ENCODE peak calls at places on chromosome 17, in four cellular contexts. J, T, K and A are unnamed samples.
A peak's percentile ranks its signal among the peaks of the same experiment; 100 is the strongest.

GRCh38 chr17:20103454-20104448 is 94.6 kb downstream of the SPECC1 start:
- DNase-seq in J (no peak), T (no peak), K (no peak), A (no peak)

GRCh38 chr17:29645516-29646051 is 22.9 kb upstream of the CORO6 start:
- DNase-seq in J (no peak), T (no peak), K (peak; percentile 93), A (no peak)

GRCh38 chr17:55271223-55271571 is 6.4 kb downstream of the HLF start:
- DNase-seq in J (no peak), T (no peak), K (no peak), A (no peak)

GRCh38 chr17:7894866-7895265 is 6.3 kb downstream of the CHD3 start:
- DNase-seq in J (no peak), T (no peak), K (no peak), A (no peak)

GRCh38 chr17:10226930-10227695 is 28.7 kb upstream of the GAS7 start:
- DNase-seq in J (peak; percentile 64), T (no peak), K (peak; percentile 12), A (no peak)

GRCh38 chr17:16980813-16981731 is 9.2 kb upstream of the TNFRSF13B start:
- DNase-seq in J (no peak), T (no peak), K (peak; percentile 29), A (no peak)

GRCh38 chr17:8173056-8173870 is 2.9 kb downstream of the TMEM107 start:
- DNase-seq in J (peak; percentile 91), T (peak; percentile 60), K (peak; percentile 99), A (no peak)

GRCh38 chr17:82665891-82666290 is 17.6 kb upstream of the WDR45B start:
- DNase-seq in J (no peak), T (no peak), K (no peak), A (no peak)

GRCh38 chr17:12512712-12513355 is 152.9 kb upstream of the MYOCD start:
- DNase-seq in J (no peak), T (no peak), K (peak; percentile 55), A (no peak)

GRCh38 chr17:691423-691822 is 23.2 kb downstream of the VPS53 start:
- DNase-seq in J (no peak), T (no peak), K (peak; percentile 81), A (no peak)

GRCh38 chr17:3961564-3962047 is 2.6 kb downstream of the ATP2A3 start:
- DNase-seq in J (no peak), T (no peak), K (no peak), A (no peak)

GRCh38 chr17:68682913-68683312 is 81.7 kb upstream of the FAM20A start:
- DNase-seq in J (no peak), T (no peak), K (no peak), A (no peak)

GRCh38 chr17:77645441-77646430 is 312.8 kb upstream of the TNRC6C start:
- DNase-seq in J (no peak), T (peak; percentile 14), K (peak; percentile 5), A (no peak)

GRCh38 chr17:78560731-78561130 is 16.5 kb downstream of the DNAH17 start:
- DNase-seq in J (no peak), T (no peak), K (no peak), A (no peak)

GRCh38 chr17:30230596-30231125 is 4.8 kb downstream of the SLC6A4 start:
- DNase-seq in J (no peak), T (no peak), K (peak; percentile 22), A (no peak)

GRCh38 chr17:6561446-6561845 is 5.1 kb upstream of the PITPNM3 start:
- DNase-seq in J (no peak), T (no peak), K (no peak), A (no peak)

GRCh38 chr17:79363552-79364275 is 247.1 kb downstream of the RBFOX3 start:
- DNase-seq in J (no peak), T (no peak), K (no peak), A (no peak)

GRCh38 chr17:76025294-76025693 is 1.8 kb downstream of the EVPL start:
- DNase-seq in J (no peak), T (no peak), K (no peak), A (no peak)

GRCh38 chr17:6374271-6374691 is 60.6 kb downstream of the AIPL1 start:
- DNase-seq in J (no peak), T (no peak), K (no peak), A (no peak)

GRCh38 chr17:62781356-62781755 is 26.8 kb downstream of the MARCHF10 start:
- DNase-seq in J (no peak), T (no peak), K (peak; percentile 54), A (no peak)

GRCh38 chr17:63293310-63293709 is 152.8 kb downstream of the CYB561 start:
- DNase-seq in J (no peak), T (no peak), K (peak; percentile 82), A (no peak)

GRCh38 chr17:69175812-69176517 is 34.3 kb upstream of the ABCA6 start:
- DNase-seq in J (no peak), T (no peak), K (peak; percentile 96), A (no peak)

GRCh38 chr17:48486557-48486956 is 44.3 kb downstream of the HOXB1 start:
- DNase-seq in J (no peak), T (no peak), K (peak; percentile 98), A (no peak)

GRCh38 chr17:40448213-40448638 is 5.0 kb downstream of the IGFBP4 start:
- DNase-seq in J (no peak), T (no peak), K (peak; percentile 34), A (no peak)

GRCh38 chr17:82213251-82214011 is 789 bp upstream of the CCDC57 start:
- DNase-seq in J (peak; percentile 48), T (no peak), K (peak; percentile 82), A (no peak)

GRCh38 chr17:76272541-76273434 is 7.6 kb downstream of the UBALD2 start:
- DNase-seq in J (no peak), T (no peak), K (no peak), A (no peak)